ENCODE peak calls at places on chromosomes 4 and X, in four cellular contexts. L, V, F and R are unnamed samples.

GRCh38 chrX:135437867-135438733 is 16.4 kb downstream of the SMIM10L2A start:
- DNase-seq in V (no peak), L (peak; percentile 5), F (no peak), R (no peak)

GRCh38 chr4:177119021-177119461 is 190.6 kb upstream of the NEIL3 start:
- DNase-seq in L (no peak), F (no peak), V (no peak), R (no peak)

GRCh38 chr4:110046588-110047049 is 133.9 kb downstream of the EGF start:
- DNase-seq in F (no peak), V (no peak), L (peak; percentile 48), R (no peak)

GRCh38 chr4:100063355-100063754 is 113.3 kb upstream of the H2AZ1 start:
- DNase-seq in L (peak; percentile 41), F (no peak), V (no peak), R (no peak)

GRCh38 chrX:133544105-133544504 is 128.8 kb upstream of the GPC4 start:
- DNase-seq in V (no peak), F (no peak), L (peak; percentile 88), R (peak; percentile 18)

GRCh38 chrX:154317391-154318000 is 21.9 kb downstream of the TKTL1 start:
- DNase-seq in V (no peak), F (no peak), L (peak; percentile 37), R (no peak)

GRCh38 chrX:133776072-133776471 is 209.3 kb downstream of the GPC3 start:
- DNase-seq in V (peak; percentile 27), F (no peak), L (peak; percentile 49), R (no peak)

GRCh38 chrX:118324588-118324987 is 21.3 kb upstream of the WDR44 start:
- DNase-seq in L (no peak), V (no peak), F (no peak), R (no peak)

GRCh38 chrX:129980043-129980442 is 2.4 kb upstream of the BCORL1 start:
- DNase-seq in F (peak; percentile 35), V (peak; percentile 37), L (no peak), R (peak; percentile 46)

GRCh38 chr4:184329235-184330007 is 111.7 kb upstream of the ENPP6 start:
- DNase-seq in F (no peak), L (peak; percentile 28), V (peak; percentile 81), R (no peak)

GRCh38 chr4:2931765-2932560 is 31.2 kb downstream of the NOP14 start:
- DNase-seq in F (peak; percentile 69), L (no peak), V (peak; percentile 60), R (peak; percentile 39)

GRCh38 chr4:185657191-185657590 is 121.9 kb upstream of the PDLIM3 start:
- DNase-seq in L (no peak), F (no peak), V (no peak), R (no peak)

GRCh38 chr4:173316060-173316459 is 18.1 kb downstream of the HMGB2 start:
- DNase-seq in L (no peak), V (no peak), F (no peak), R (no peak)

GRCh38 chr4:118968006-118968405 is 79.4 kb downstream of the SYNPO2 start:
- DNase-seq in F (no peak), V (peak; percentile 57), L (peak; percentile 21), R (peak; percentile 41)
- H3K27ac ChIP-seq in F (peak overlapping the region; percentile 31), V (peak overlapping the region; percentile 73), L (no peak overlapping the region), R (peak overlapping the region; percentile 24)

GRCh38 chr4:146432065-146432464 is 89.7 kb downstream of the SLC10A7 start:
- DNase-seq in L (no peak), V (no peak), F (no peak), R (no peak)
- TF ChIP-seq CTCF in L (no peak), V (no peak), F (no peak), R (no peak)

GRCh38 chr4:147465461-147465860 is 15.4 kb upstream of the EDNRA start:
- DNase-seq in V (no peak), F (no peak), L (no peak), R (no peak)

GRCh38 chr4:147461161-147461560 is 19.7 kb upstream of the EDNRA start:
- DNase-seq in L (peak; percentile 72), F (no peak), V (no peak), R (no peak)

GRCh38 chr4:147463065-147463464 is 17.8 kb upstream of the EDNRA start:
- DNase-seq in F (no peak), L (no peak), V (no peak), R (no peak)
- H3K27ac ChIP-seq in F (no peak overlapping the region), L (no peak overlapping the region), V (no peak overlapping the region), R (no peak overlapping the region)

DNA sequence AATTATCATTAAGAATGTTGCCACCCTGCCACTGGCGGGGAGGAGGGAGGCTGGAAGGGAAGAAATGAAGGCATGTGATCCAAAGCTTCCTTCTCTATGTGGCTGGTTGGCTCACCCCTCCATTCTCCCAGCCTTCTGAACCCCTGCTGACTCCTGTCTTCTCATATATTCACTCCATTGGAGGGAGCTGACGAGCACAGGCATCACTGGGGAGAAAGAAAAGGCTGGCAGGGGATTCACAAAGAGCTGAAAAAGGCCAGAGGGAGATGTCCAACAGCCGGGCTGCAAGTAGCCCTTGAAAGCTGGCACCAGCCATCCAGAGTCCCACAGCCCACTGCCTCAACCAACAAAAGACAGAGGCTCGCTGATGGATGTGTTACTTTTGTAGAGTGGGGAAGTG is 495.5 kb downstream of the BCOR start:
- DNase-seq in F (no peak), V (no peak), L (no peak), R (no peak)
- TF ChIP-seq CTCF in F (no peak), V (no peak), L (no peak), R (no peak)

GRCh38 chr4:24103434-24104168 is 213.8 kb upstream of the PPARGC1A start:
- DNase-seq in V (no peak), F (no peak), L (no peak), R (no peak)
- H3K27ac ChIP-seq in V (peak overlapping the region; percentile 40), F (no peak overlapping the region), L (no peak overlapping the region), R (no peak overlapping the region)

GRCh38 chrX:55201930-55202579 is 18.1 kb upstream of the PAGE5 start:
- DNase-seq in L (peak; percentile 58), V (no peak), F (no peak), R (no peak)

DNA sequence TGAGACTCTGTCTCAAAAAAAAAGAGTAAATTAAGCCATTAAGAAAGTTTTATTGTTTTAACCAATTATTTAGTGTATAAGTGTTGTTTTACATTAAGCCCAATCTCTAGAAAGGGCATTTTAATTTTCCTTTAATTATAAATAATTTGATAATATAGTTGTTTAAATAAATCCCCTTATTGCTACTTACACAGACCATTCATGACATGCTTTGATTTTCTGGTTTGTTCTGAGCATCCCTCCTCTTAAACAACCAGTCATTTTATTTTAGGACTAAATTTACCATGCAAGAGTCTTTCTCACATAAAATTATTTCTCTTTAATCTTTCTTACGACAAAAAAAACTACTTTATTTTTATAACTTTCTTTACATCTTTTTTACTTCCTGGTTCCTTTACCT is 23.5 kb upstream of the PAGE5 start:
- DNase-seq in V (no peak), F (no peak), L (no peak), R (no peak)
- TF ChIP-seq CTCF in V (no peak), F (no peak), L (no peak), R (no peak)

DNA sequence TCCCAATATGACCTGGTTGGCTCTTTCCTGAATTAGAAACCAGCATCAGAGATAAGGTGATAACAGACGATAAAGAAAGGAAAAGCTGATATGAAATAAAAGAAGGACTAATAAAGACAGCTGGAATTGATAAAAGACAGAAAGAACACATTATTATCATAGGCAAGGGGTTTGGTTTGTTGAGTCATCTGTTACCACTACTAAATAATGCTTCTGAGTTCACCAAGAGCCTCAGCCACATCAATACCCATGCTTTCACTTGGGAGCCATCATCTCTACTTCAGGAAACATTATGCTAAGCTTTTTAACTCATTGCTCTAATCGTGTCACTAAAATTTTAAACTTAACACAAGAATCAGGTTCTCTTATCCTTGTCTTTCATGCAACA is 27.6 kb downstream of the ANXA5 start:
- DNase-seq in L (no peak), V (no peak), F (no peak), R (no peak)
- H3K27ac ChIP-seq in L (peak overlapping the region; percentile 70), V (no peak overlapping the region), F (no peak overlapping the region), R (no peak overlapping the region)

GRCh38 chrX:85988353-85988752 is 59.0 kb downstream of the CHM start:
- DNase-seq in F (no peak), V (no peak), L (no peak), R (no peak)
- TF ChIP-seq CTCF in F (no peak), V (no peak), L (no peak), R (no peak)